ENCODE peak calls at places on chromosomes 5 and 9, in five cellular contexts. O is C1 segment of cervical spinal cord; W is GM23338; Y is stimulated activated naive B cell treated with anti-CD40 and anti-IgM and Interleukin-4, amounts not matched to agents 10 μg/mL and 1 μg/mL and 100 μg/mL, for 72 hours; N is iris pigment epithelial cell. K is an unnamed sample.

GRCh38 chr9:104950838-104951237 is 22.9 kb upstream of the ABCA1 start:
- DNase-seq in W (no peak), N (no peak), O (no peak), Y (no peak), K (no peak)

GRCh38 chr9:127776195-127776918 is 2.1 kb downstream of the SH2D3C start:
- DNase-seq in Y (peak), W (peak), N (no peak), O (no peak), K (no peak)

GRCh38 chr5:121630402-121630801 is 221.3 kb upstream of the FTMT start:
- DNase-seq in N (peak), W (peak), Y (no peak), O (no peak), K (no peak)

GRCh38 chr5:54862036-54862435 is 123.4 kb downstream of the ESM1 start:
- DNase-seq in N (peak), O (no peak), W (no peak), Y (no peak), K (no peak)

GRCh38 chr5:154190652-154191304 is at the start of gene GALNT10:
- DNase-seq in W (peak), O (peak), N (peak), Y (peak), K (peak)

GRCh38 chr9:36632892-36633291 is 60.2 kb downstream of the MELK start:
- DNase-seq in N (peak), O (no peak), W (peak), Y (no peak), K (no peak)

GRCh38 chr5:61669531-61669930 is 337.5 kb downstream of the ZSWIM6 start:
- DNase-seq in Y (no peak), N (no peak), W (no peak), O (no peak), K (no peak)

GRCh38 chr5:102411-103043 is 10.6 kb downstream of the PLEKHG4B start:
- DNase-seq in Y (no peak), N (no peak), O (no peak), W (no peak), K (no peak)

GRCh38 chr9:132546148-132547051 is 36.0 kb upstream of the BARHL1 start:
- DNase-seq in N (peak), Y (no peak), O (no peak), W (peak), K (no peak)

GRCh38 chr9:137423810-137424291 is 658 bp downstream of the NOXA1 start:
- DNase-seq in N (no peak), W (peak), Y (no peak), O (no peak), K (no peak)

GRCh38 chr9:385818-386398 is 171.2 kb downstream of the DOCK8 start:
- DNase-seq in N (peak), W (peak), O (no peak), Y (no peak), K (peak)

GRCh38 chr5:95771109-95771708 is 40.1 kb downstream of the RHOBTB3 start:
- DNase-seq in N (peak), Y (no peak), O (no peak), W (no peak), K (peak)

GRCh38 chr5:33297760-33298216 is 143.0 kb upstream of the TARS1 start:
- DNase-seq in O (no peak), Y (no peak), W (peak), N (no peak), K (no peak)

GRCh38 chr9:87278971-87279731 is 218.5 kb upstream of the DAPK1 start:
- DNase-seq in N (peak), W (no peak), O (no peak), Y (no peak), K (no peak)

GRCh38 chr9:69476016-69476415 is 151.0 kb downstream of the ENTREP1 start:
- DNase-seq in Y (no peak), W (no peak), O (no peak), N (no peak), K (no peak)

K was measured in prostate gland.